ENCODE peak calls at places on chromosome X, in four cellular contexts. A, H, W and G are unnamed samples.

GRCh38 chrX:71998836-71999509 is 88.3 kb downstream of the NHSL2 start:
- DNase-seq in A (no peak), W (peak; percentile 45), H (peak; percentile 12), G (peak; percentile 46)

GRCh38 chrX:116278819-116279218 is 108.3 kb downstream of the AGTR2 start:
- DNase-seq in W (no peak), A (no peak), H (no peak), G (no peak)

GRCh38 chrX:102846544-102847236 is 90.4 kb upstream of the RAB40AL start:
- DNase-seq in H (no peak), W (no peak), A (no peak), G (no peak)

GRCh38 chrX:7294483-7294882 is 146.5 kb upstream of the PUDP start:
- DNase-seq in H (no peak), A (no peak), W (no peak), G (no peak)

GRCh38 chrX:131626681-131627296 is 82.9 kb downstream of the OR13H1 start:
- DNase-seq in H (no peak), A (no peak), W (peak; percentile 7), G (peak; percentile 48)

GRCh38 chrX:73262991-73263390 is 48.3 kb upstream of the NAP1L2 start:
- DNase-seq in W (peak; percentile 4), A (no peak), H (peak; percentile 7), G (peak; percentile 1)

GRCh38 chrX:70226048-70226447 is 8.4 kb upstream of the AWAT1 start:
- DNase-seq in A (no peak), W (no peak), H (no peak), G (no peak)

GRCh38 chrX:47623540-47624027 is 3.9 kb upstream of the SYN1 start:
- DNase-seq in A (peak; percentile 76), W (peak; percentile 46), H (peak; percentile 29), G (peak; percentile 66)

GRCh38 chrX:153700376-153700945 is 12.7 kb downstream of the SLC6A8 start:
- DNase-seq in H (no peak), W (no peak), A (no peak), G (no peak)

GRCh38 chrX:68532828-68533227 is 34.0 kb downstream of the YIPF6 start:
- DNase-seq in W (no peak), A (no peak), H (no peak), G (no peak)

GRCh38 chrX:16444353-16444752 is 205.6 kb upstream of the S100G start:
- DNase-seq in H (no peak), A (no peak), W (no peak), G (no peak)

GRCh38 chrX:46694549-46694948 is 64.4 kb downstream of the SLC9A7 start:
- DNase-seq in A (no peak), H (no peak), W (no peak), G (no peak)

DNA sequence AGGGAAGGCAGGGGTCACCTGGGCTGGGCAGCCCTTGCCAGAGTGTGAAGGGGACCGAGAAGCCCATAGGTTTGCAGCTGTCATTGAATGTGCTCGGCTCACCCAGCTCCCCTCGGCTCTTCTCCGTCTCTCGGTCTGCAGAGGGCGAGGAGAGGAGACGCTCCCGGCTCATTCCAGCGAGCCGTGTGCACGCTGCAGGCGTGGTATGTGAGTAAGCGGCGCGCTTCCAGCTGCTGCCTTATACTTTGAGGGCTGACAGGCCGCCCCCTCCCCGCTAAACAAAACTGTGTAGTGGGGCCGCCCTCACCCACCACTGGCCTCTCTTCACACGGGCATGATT is 23.0 kb upstream of the BCORL1 start:
- DNase-seq in A (no peak), H (no peak), W (peak; percentile 41), G (no peak)
- H3K4me2 ChIP-seq in A (peak overlapping the region; percentile 65), H (peak overlapping the region; percentile 39), W (peak overlapping the region; percentile 82), G (no peak overlapping the region)

DNA sequence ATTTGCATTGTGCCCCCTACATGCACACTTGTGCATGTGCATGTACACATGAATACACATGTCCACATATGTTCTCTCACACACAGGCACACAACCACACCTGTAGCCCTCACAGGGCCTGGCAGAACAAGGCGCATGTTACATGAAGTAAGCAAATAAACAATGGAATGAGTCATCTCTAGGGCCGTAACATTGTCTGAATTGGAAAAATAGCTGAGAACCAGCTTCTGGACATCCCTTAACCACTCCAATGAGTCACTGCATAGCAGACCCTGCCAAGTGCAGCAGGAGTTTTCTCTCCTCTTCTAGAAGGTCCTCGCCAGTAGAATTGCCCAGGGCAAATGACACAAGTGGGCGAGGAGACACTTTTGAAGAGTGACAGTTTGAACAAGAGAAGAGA is 66.1 kb downstream of the MAGEA10 start:
- DNase-seq in A (no peak), H (peak; percentile 0), W (peak; percentile 22), G (peak; percentile 40)
- TF ChIP-seq RNF2 in A (no peak), H (no peak), W (no peak), G (no peak)

DNA sequence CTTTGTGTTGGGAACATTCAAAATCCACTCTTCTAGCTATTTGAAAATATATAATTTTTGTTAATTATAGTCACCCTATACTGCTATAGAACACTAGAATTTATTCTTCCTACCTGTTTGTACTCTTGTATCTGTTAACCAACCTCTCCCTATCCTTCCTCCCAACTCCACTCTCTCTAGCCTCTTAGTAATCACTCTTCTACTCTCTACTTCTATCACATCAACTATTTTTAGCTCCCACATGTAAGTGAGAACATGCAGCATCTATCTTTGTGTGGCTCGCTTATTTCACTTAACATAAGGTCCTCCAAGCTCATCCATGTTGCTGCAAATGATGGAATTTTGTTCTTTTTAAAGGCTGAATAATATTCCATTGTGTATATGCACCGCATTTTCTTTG is 537.3 kb downstream of the MID1IP1 start:
- DNase-seq in A (no peak), H (no peak), W (no peak), G (no peak)
- H3K4me2 ChIP-seq in A (no peak overlapping the region), H (no peak overlapping the region), W (no peak overlapping the region), G (no peak overlapping the region)

DNA sequence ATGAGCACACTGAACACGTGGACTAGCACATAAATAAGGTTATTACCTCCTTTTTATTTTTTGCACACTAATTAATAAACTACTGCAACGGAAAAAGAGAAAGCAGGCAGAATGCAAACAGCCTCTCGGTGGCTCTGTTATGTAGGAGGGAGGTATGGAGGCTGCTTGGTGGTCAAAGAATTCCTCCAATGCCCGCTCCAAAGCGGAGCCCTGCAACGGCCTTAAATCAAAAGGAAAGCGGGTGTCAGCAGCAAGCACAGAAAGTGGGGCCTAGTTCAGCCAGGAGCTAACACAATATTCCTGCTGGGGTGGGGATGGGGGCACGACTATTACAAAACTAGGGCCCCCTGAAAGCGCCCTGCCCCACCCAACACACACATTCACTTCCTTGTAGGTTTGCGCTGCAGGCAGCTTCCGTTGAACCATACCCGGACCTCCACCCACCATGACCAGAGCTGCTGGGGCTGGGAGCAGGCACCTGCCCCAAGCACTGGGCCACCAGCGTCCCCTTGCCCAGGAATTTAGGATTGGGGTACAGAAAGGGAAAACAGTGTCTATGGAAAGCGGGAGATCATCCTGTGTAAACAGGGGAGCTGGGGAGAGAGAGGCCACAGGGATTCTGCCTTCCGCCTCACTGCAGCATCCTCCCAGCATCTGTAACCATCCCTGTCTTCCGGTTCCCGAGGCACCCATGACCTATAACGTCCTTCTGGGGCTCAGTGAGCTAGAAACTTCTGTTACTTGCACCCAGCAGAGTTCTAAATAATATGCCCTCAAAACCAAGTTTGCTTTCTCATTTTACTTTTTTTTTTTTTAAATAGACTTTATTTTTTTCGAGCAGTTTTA is 57.1 kb upstream of the DDX3X start:
- DNase-seq in W (no peak), A (no peak), H (no peak), G (no peak)
- TF ChIP-seq RNF2 in W (no peak), A (no peak), H (no peak), G (no peak)

GRCh38 chrX:24495700-24496099 is 30.6 kb downstream of the PDK3 start:
- DNase-seq in A (no peak), H (no peak), W (no peak), G (no peak)

GRCh38 chrX:24491741-24492140 is 26.7 kb downstream of the PDK3 start:
- DNase-seq in W (no peak), H (peak; percentile 1), A (no peak), G (no peak)

GRCh38 chrX:24493740-24494543 is 28.9 kb downstream of the PDK3 start:
- DNase-seq in H (peak; percentile 38), A (no peak), W (no peak), G (no peak)

GRCh38 chrX:24498181-24498580 is 33.1 kb downstream of the PDK3 start:
- DNase-seq in H (peak; percentile 1), A (no peak), W (no peak), G (peak; percentile 28)

GRCh38 chrX:24494544-24495113 is 29.5 kb downstream of the PDK3 start:
- DNase-seq in A (no peak), W (no peak), H (peak; percentile 75), G (peak; percentile 41)
- H3K4me2 ChIP-seq in A (no peak overlapping the region), W (no peak overlapping the region), H (peak overlapping the region; percentile 63), G (peak overlapping the region; percentile 80)